ENCODE peak calls at places on chromosomes 2 and 18, in five cellular contexts. D is body of pancreas, N is sigmoid colon, K is transverse colon, J is GM12878. P is an unnamed sample.

GRCh38 chr2:226536410-226536809 is 263.2 kb downstream of the IRS1 start:
- DNase-seq in D (no peak), N (no peak), K (no peak), J (no peak), P (no peak)

GRCh38 chr2:25920326-25920725 is 42.0 kb upstream of the ASXL2 start:
- DNase-seq in D (no peak), N (no peak), K (no peak), J (no peak), P (no peak)

GRCh38 chr18:60070631-60071030 is 170.8 kb downstream of the PMAIP1 start:
- DNase-seq in D (no peak), N (no peak), K (no peak), J (no peak), P (no peak)

GRCh38 chr2:160869411-160869810 is 290.8 kb upstream of the TANK start:
- DNase-seq in D (no peak), N (no peak), K (no peak), J (no peak), P (no peak)

GRCh38 chr2:205025580-205026240 is 480.4 kb downstream of the PARD3B start:
- DNase-seq in D (no peak), N (no peak), K (no peak), J (no peak), P (peak)

GRCh38 chr2:207892676-207893402 is 123.1 kb upstream of the FZD5 start:
- DNase-seq in D (no peak), N (no peak), K (no peak), J (no peak), P (no peak)

GRCh38 chr2:210873631-210874030 is 317.2 kb downstream of the CPS1 start:
- DNase-seq in D (no peak), N (no peak), K (no peak), J (no peak), P (no peak)

GRCh38 chr18:47926101-47926850 is 4.2 kb downstream of the SMAD2 start:
- DNase-seq in D (no peak), N (no peak), K (no peak), J (no peak), P (peak)

GRCh38 chr2:167331636-167332232 is 443.5 kb downstream of the XIRP2 start:
- DNase-seq in D (peak), N (no peak), K (peak), J (no peak), P (no peak)

GRCh38 chr18:48488388-48488850 is 50.4 kb upstream of the CTIF start:
- DNase-seq in D (peak), N (no peak), K (peak), J (no peak), P (no peak)

GRCh38 chr2:111995148-111995547 is 59.9 kb upstream of the TMEM87B start:
- DNase-seq in D (peak), N (no peak), K (peak), J (no peak), P (no peak)

GRCh38 chr2:217838409-217838831 is 164.4 kb downstream of the TNS1 start:
- DNase-seq in D (no peak), N (peak), K (no peak), J (no peak), P (no peak)

GRCh38 chr2:222738759-222739292 is 67.4 kb downstream of the MOGAT1 start:
- DNase-seq in D (no peak), N (no peak), K (peak), J (no peak), P (peak)

GRCh38 chr2:170843656-170844055 is 27.0 kb downstream of the GAD1 start:
- DNase-seq in D (no peak), N (no peak), K (no peak), J (no peak), P (no peak)

GRCh38 chr2:119350311-119350998 is 16.2 kb downstream of the C2orf76 start:
- DNase-seq in D (no peak), N (no peak), K (no peak), J (no peak), P (no peak)

GRCh38 chr2:172046080-172046678 is 39.1 kb upstream of the DLX1 start:
- DNase-seq in D (no peak), N (no peak), K (no peak), J (no peak), P (no peak)

GRCh38 chr2:101305492-101306123 is 2.9 kb downstream of the RNF149 start:
- DNase-seq in D (no peak), N (no peak), K (no peak), J (no peak), P (peak)

GRCh38 chr18:36828157-36828629 is 609 bp downstream of the TPGS2 start:
- DNase-seq in D (peak), N (peak), K (peak), J (no peak), P (peak)

GRCh38 chr18:44537521-44537920 is 143.2 kb upstream of the SETBP1 start:
- DNase-seq in D (no peak), N (no peak), K (no peak), J (no peak), P (no peak)

GRCh38 chr2:47221956-47222355 is 66.8 kb upstream of the STPG4 start:
- DNase-seq in D (no peak), N (no peak), K (no peak), J (no peak), P (no peak)

GRCh38 chr2:46978696-46979095 is 63.1 kb upstream of the MCFD2 start:
- DNase-seq in D (no peak), N (no peak), K (no peak), J (no peak), P (no peak)

GRCh38 chr2:180124273-180124881 is 117.3 kb upstream of the CWC22 start:
- DNase-seq in D (no peak), N (no peak), K (no peak), J (peak), P (peak)

GRCh38 chr18:34158881-34159690 is 65.6 kb downstream of the NOL4 start:
- DNase-seq in D (peak), N (peak), K (no peak), J (no peak), P (no peak)

GRCh38 chr2:127128508-127128907 is 21.6 kb upstream of the BIN1 start:
- DNase-seq in D (peak), N (no peak), K (peak), J (peak), P (no peak)

GRCh38 chr2:96962567-96963203 is 23.7 kb downstream of the FAM178B start:
- DNase-seq in D (no peak), N (no peak), K (peak), J (no peak), P (no peak)

GRCh38 chr18:76448262-76449109 is 46.6 kb downstream of the ZNF516 start:
- DNase-seq in D (no peak), N (peak), K (no peak), J (no peak), P (no peak)

GRCh38 chr2:6556755-6557154 is 309.0 kb downstream of the CMPK2 start:
- DNase-seq in D (no peak), N (no peak), K (no peak), J (no peak), P (no peak)

GRCh38 chr2:160940271-160940670 is 220.0 kb upstream of the TANK start:
- DNase-seq in D (no peak), N (no peak), K (no peak), J (no peak), P (no peak)

GRCh38 chr18:34342960-34343359 is 118.2 kb upstream of the NOL4 start:
- DNase-seq in D (no peak), N (no peak), K (no peak), J (no peak), P (no peak)

GRCh38 chr18:46104128-46104911 is at the start of gene HAUS1:
- DNase-seq in D (peak), N (peak), K (peak), J (peak), P (peak)
- TF ChIP-seq POLR2A in D (peak), N (peak), K (peak), J (peak), P (peak)

GRCh38 chr2:11154460-11155325 is 574 bp upstream of the SLC66A3 start:
- DNase-seq in D (peak), N (peak), K (peak), J (peak), P (peak)

GRCh38 chr2:11157731-11158130 is 2.5 kb downstream of the SLC66A3 start:
- DNase-seq in D (peak), N (no peak), K (no peak), J (no peak), P (no peak)

GRCh38 chr2:11157296-11157695 is 2.0 kb downstream of the SLC66A3 start:
- DNase-seq in D (no peak), N (no peak), K (no peak), J (no peak), P (no peak)

GRCh38 chr2:11156396-11157075 is 1.3 kb downstream of the SLC66A3 start:
- DNase-seq in D (no peak), N (no peak), K (no peak), J (no peak), P (no peak)

DNA sequence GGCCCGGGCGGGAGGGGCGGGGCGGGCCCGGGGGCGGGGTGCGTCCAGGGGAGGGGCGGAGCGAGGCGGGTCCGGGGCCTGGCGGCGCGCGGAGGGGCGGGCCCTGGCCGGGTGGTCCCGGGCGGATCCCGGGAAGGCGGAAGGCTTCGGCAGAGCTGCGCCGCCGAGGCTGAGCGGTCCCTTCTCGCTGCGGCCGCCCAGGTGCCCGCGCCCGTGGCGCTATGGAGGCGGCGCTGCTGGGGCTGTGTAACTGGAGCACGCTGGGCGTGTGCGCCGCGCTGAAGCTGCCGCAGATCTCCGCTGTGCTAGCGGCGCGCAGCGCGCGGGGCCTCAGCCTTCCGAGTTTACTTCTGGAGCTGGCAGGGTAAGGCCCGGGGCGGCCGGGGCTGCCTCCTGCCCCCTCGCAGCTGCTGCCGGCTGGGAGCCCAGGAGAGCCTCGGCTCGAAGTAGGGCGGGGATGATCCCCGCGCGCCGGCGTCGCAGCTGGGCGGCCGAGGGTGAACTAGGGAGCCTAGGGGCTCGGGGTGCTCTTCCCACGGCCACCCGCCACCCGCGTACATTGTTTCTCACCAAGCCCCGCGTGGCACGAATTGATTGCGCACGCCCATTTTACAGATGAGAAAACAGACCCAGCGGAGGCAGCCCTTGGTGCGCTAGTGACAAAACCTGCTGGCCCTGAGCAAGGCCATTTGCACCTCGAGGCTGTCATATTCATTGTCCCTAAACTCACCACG is at the start of gene SLC66A3:
- DNase-seq in D (no peak), N (no peak), K (no peak), J (no peak), P (no peak)
- TF ChIP-seq POLR2A in D (peak), N (no peak), K (peak), J (peak), P (peak)

GRCh38 chr2:19504400-19505198 is 146.2 kb upstream of the OSR1 start:
- DNase-seq in D (peak), N (no peak), K (no peak), J (no peak), P (no peak)
- TF ChIP-seq POLR2A in D (no peak), N (no peak), K (no peak), J (no peak), P (no peak)

GRCh38 chr2:242013771-242014170 is 144.2 kb downstream of the RTP5 start:
- DNase-seq in D (no peak), N (no peak), K (no peak), J (no peak), P (no peak)

GRCh38 chr2:242011516-242011915 is 142.0 kb downstream of the RTP5 start:
- DNase-seq in D (no peak), N (peak), K (peak), J (no peak), P (no peak)

GRCh38 chr2:242012956-242013764 is 143.6 kb downstream of the RTP5 start:
- DNase-seq in D (no peak), N (peak), K (no peak), J (no peak), P (no peak)

GRCh38 chr2:242011991-242012764 is 142.6 kb downstream of the RTP5 start:
- DNase-seq in D (no peak), N (peak), K (peak), J (no peak), P (no peak)

GRCh38 chr2:242010567-242011513 is 141.3 kb downstream of the RTP5 start:
- DNase-seq in D (no peak), N (peak), K (peak), J (no peak), P (no peak)
- TF ChIP-seq POLR2A in D (no peak), N (no peak), K (no peak), J (no peak), P (no peak)

GRCh38 chr2:125456851-125457250 is 1199.1 kb upstream of the GYPC start:
- DNase-seq in D (no peak), N (no peak), K (no peak), J (no peak), P (no peak)
- TF ChIP-seq POLR2A in D (no peak), N (no peak), K (no peak), J (no peak), P (no peak)

GRCh38 chr2:76311713-76312112 is 601.0 kb upstream of the GCFC2 start:
- DNase-seq in D (no peak), N (no peak), K (no peak), J (no peak), P (no peak)

GRCh38 chr2:76310894-76311293 is 600.2 kb upstream of the GCFC2 start:
- DNase-seq in D (no peak), N (no peak), K (no peak), J (no peak), P (no peak)

GRCh38 chr2:76316691-76317090 is 606.0 kb upstream of the GCFC2 start:
- DNase-seq in D (no peak), N (no peak), K (no peak), J (no peak), P (no peak)

GRCh38 chr2:76318848-76319247 is 608.1 kb upstream of the GCFC2 start:
- DNase-seq in D (no peak), N (no peak), K (no peak), J (no peak), P (no peak)

GRCh38 chr2:76314621-76315020 is 603.9 kb upstream of the GCFC2 start:
- DNase-seq in D (no peak), N (no peak), K (no peak), J (no peak), P (no peak)
- TF ChIP-seq POLR2A in D (no peak), N (no peak), K (no peak), J (no peak), P (no peak)

DNA sequence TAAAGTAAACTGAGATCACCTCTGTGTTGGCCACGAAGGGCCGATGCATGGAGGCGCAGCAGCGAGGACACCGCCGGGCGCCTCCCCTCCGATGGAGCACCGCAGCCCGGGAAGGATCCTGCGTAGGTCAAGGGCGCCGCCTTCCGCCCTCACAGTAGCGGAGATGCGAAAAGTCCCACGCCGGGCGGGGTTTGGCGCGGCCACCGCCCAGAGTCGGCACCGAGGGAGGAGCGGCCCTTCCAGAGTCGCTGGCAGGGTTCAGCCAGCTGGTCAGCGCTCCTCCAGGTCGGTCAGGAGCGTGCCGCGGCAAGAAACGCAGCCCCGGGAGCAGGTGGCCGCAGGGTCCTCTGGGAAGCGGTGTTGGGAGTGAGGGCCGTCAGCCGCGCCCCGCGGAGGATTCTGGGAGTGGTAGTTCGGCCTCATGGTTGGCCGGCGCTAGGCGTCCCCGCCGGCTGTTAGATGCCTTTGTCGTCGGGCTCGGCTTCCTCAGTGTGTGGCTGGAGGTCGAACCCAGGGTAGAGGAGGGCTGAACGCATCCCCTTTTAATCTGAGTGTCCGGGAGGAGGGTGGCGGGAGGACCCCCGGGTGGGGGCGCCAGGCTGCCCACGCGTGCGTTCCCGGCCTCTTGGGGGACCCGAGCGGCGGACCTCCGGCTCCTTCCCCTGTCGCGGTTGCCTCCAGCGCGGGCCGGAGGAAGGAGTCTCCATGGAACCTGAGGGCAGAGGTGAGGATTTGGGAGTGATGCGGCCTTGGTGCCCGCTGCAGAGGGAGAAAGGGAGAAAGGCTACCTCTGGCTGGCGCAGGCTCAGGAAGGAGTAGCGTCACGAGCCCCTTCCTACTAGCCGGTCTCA is at the start of gene ZNF892:
- DNase-seq in D (peak), N (peak), K (peak), J (peak), P (peak)
- TF ChIP-seq POLR2A in D (peak), N (peak), K (peak), J (peak), P (peak)

GRCh38 chr2:233418761-233419625 is 64.7 kb downstream of the DGKD start:
- DNase-seq in D (no peak), N (peak), K (no peak), J (peak), P (no peak)
- TF ChIP-seq POLR2A in D (peak), N (no peak), K (no peak), J (peak), P (no peak)

GRCh38 chr2:197862556-197862955 is 58.2 kb downstream of the PLCL1 start:
- DNase-seq in D (no peak), N (no peak), K (no peak), J (no peak), P (no peak)
- TF ChIP-seq POLR2A in D (no peak), N (no peak), K (no peak), J (no peak), P (no peak)

P was measured in erythroblast.